ENCODE peak calls at places on chromosome 3, in six cellular contexts. T is dorsolateral prefrontal cortex; D is foreskin keratinocyte; R is CD8-positive, alpha-beta memory T cell; V is left ventricle myocardium inferior; Y is psoas muscle. K is an unnamed sample.

GRCh38 chr3:159482241-159483031 is 506.2 kb upstream of the IL12A start:
- DNase-seq in D (peak), V (no peak), Y (no peak), R (no peak), T (no peak), K (no peak)

GRCh38 chr3:60431599-60431958 is 819.7 kb downstream of the FHIT start:
- DNase-seq in V (no peak), T (no peak), Y (no peak), R (no peak), D (no peak), K (no peak)

GRCh38 chr3:12301513-12301912 is 12.6 kb downstream of the PPARG start:
- DNase-seq in Y (no peak), V (no peak), D (no peak), T (no peak), R (no peak), K (no peak)

GRCh38 chr3:72630614-72631344 is 217.5 kb downstream of the SHQ1 start:
- DNase-seq in R (no peak), Y (no peak), D (no peak), T (no peak), V (no peak), K (no peak)

GRCh38 chr3:190155752-190156151 is 35.1 kb upstream of the P3H2 start:
- DNase-seq in R (no peak), D (peak), V (no peak), T (no peak), Y (no peak), K (no peak)

GRCh38 chr3:133504736-133505135 is 68.8 kb upstream of the CDV3 start:
- DNase-seq in Y (no peak), D (no peak), V (no peak), R (no peak), T (no peak), K (no peak)

GRCh38 chr3:156151824-156152428 is 31.5 kb downstream of the KCNAB1 start:
- DNase-seq in V (peak), D (peak), T (peak), R (peak), Y (peak), K (peak)

GRCh38 chr3:121431717-121432517 is 113.9 kb downstream of the POLQ start:
- DNase-seq in T (no peak), V (no peak), Y (no peak), R (peak), D (peak), K (peak)

GRCh38 chr3:98877132-98877531 is 24.4 kb downstream of the DCBLD2 start:
- DNase-seq in V (no peak), Y (no peak), D (no peak), R (no peak), T (no peak), K (no peak)

GRCh38 chr3:150543531-150543930 is 2.8 kb downstream of the SERP1 start:
- DNase-seq in T (no peak), D (no peak), R (no peak), Y (no peak), V (no peak), K (no peak)

GRCh38 chr3:16508591-16508995 is 4.9 kb downstream of the RFTN1 start:
- DNase-seq in V (no peak), D (no peak), T (no peak), Y (no peak), R (no peak), K (no peak)

GRCh38 chr3:196774191-196774820 is 34.6 kb downstream of the PAK2 start:
- DNase-seq in T (no peak), V (no peak), R (no peak), Y (no peak), D (peak), K (no peak)

GRCh38 chr3:71050521-71051258 is 532.8 kb downstream of the FOXP1 start:
- DNase-seq in V (no peak), Y (no peak), D (no peak), T (no peak), R (peak), K (peak)

GRCh38 chr3:197599089-197599765 is 43.5 kb upstream of the BDH1 start:
- DNase-seq in Y (peak), T (peak), D (peak), V (peak), R (peak), K (peak)

GRCh38 chr3:106862067-106862466 is 515.2 kb upstream of the CCDC54 start:
- DNase-seq in T (no peak), Y (no peak), D (no peak), V (no peak), R (no peak), K (no peak)

GRCh38 chr3:146308682-146309081 is 57.8 kb upstream of the PLSCR4 start:
- DNase-seq in Y (no peak), V (no peak), T (no peak), R (no peak), D (peak), K (no peak)

GRCh38 chr3:71243230-71243629 is 340.3 kb downstream of the FOXP1 start:
- DNase-seq in T (no peak), V (no peak), Y (no peak), R (no peak), D (no peak), K (no peak)

GRCh38 chr3:134072881-134073582 is 43.3 kb upstream of the SLCO2A1 start:
- DNase-seq in V (no peak), R (no peak), T (no peak), D (no peak), Y (no peak), K (no peak)

GRCh38 chr3:39275052-39275451 is 4.8 kb downstream of the CX3CR1 start:
- DNase-seq in T (no peak), R (no peak), V (no peak), D (no peak), Y (no peak), K (no peak)

GRCh38 chr3:3110299-3110630 is at the start of gene IL5RA:
- DNase-seq in Y (no peak), D (no peak), T (no peak), V (no peak), R (peak), K (peak)
- H3K27ac ChIP-seq in Y (no peak), D (no peak), T (no peak), V (no peak), R (peak), K (peak)

DNA sequence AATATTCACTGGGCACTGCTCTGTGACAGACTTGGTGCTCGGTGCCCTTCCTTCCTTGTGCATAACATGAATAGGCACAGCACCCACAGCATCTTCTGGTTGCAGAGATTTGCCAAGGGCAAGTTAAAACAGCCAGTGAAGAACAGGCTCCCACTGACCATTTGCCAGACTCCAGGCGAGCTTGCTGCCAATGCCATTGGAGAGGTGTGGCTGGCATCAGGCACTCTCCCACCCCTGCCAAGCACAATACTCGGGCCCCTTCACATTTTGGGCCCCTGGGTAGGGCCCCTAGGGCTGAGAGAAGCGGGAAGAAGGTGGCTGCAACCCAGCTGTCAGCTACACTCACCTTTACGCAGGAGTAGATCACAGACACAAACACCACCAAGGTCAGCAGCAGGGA is 112.1 kb downstream of the SEC22A start:
- DNase-seq in R (no peak), T (no peak), Y (no peak), D (no peak), V (no peak), K (no peak)
- H3K27ac ChIP-seq in R (no peak), T (no peak), Y (no peak), D (no peak), V (peak), K (no peak)

GRCh38 chr3:101303836-101304235 is 16.5 kb downstream of the IMPG2 start:
- DNase-seq in D (peak), T (no peak), V (no peak), Y (no peak), R (no peak), K (no peak)
- H3K27ac ChIP-seq in D (peak), T (no peak), V (no peak), Y (no peak), R (no peak), K (no peak)

DNA sequence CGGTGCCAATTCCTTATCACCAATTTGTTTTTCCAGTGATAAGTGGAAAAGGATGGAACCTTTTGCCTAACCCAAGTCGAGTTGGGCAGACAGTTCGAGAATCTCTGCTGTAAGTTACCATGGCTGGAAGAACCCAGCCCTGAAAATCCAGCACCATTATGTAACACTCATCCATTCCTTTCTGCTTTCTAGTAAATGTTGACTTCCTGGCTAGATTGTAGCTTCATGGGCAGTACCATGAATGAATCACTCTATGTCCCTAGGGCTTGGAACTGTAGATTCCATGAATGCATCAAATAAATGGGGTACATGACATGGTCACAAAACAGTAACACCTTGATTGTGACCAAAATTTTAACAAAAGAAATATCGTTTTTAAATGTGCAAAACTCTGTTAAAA is 14.0 kb downstream of the CHCHD4 start:
- DNase-seq in D (peak), R (no peak), V (no peak), Y (no peak), T (no peak), K (no peak)
- H3K27ac ChIP-seq in D (no peak), R (no peak), V (no peak), Y (no peak), T (no peak), K (no peak)

GRCh38 chr3:178968996-178969700 is 102.5 kb downstream of the ZMAT3 start:
- DNase-seq in Y (no peak), V (no peak), T (no peak), R (no peak), D (no peak), K (no peak)

GRCh38 chr3:178971614-178972013 is 100.0 kb downstream of the ZMAT3 start:
- DNase-seq in R (no peak), V (no peak), T (no peak), D (peak), Y (no peak), K (no peak)

GRCh38 chr3:178964551-178964950 is 107.1 kb downstream of the ZMAT3 start:
- DNase-seq in D (no peak), R (no peak), T (no peak), Y (no peak), V (no peak), K (no peak)

GRCh38 chr3:178966299-178967183 is 105.1 kb downstream of the ZMAT3 start:
- DNase-seq in D (peak), V (peak), Y (no peak), R (no peak), T (no peak), K (peak)

GRCh38 chr3:178967184-178967532 is 104.5 kb downstream of the ZMAT3 start:
- DNase-seq in D (no peak), R (no peak), T (no peak), V (no peak), Y (no peak), K (no peak)
- H3K27ac ChIP-seq in D (no peak), R (no peak), T (peak), V (peak), Y (no peak), K (no peak)

GRCh38 chr3:47479826-47480160 is 4.1 kb upstream of the SCAP start:
- DNase-seq in Y (no peak), D (no peak), V (no peak), T (no peak), R (no peak), K (no peak)

GRCh38 chr3:47478022-47478421 is 2.3 kb upstream of the SCAP start:
- DNase-seq in Y (no peak), V (no peak), R (no peak), T (no peak), D (no peak), K (no peak)

GRCh38 chr3:47485812-47486211 is 10.1 kb upstream of the SCAP start:
- DNase-seq in D (no peak), V (no peak), R (no peak), T (no peak), Y (no peak), K (no peak)

GRCh38 chr3:47487265-47487664 is 11.5 kb upstream of the SCAP start:
- DNase-seq in R (no peak), T (no peak), D (no peak), V (no peak), Y (no peak), K (no peak)

GRCh38 chr3:47482411-47482810 is 6.7 kb upstream of the SCAP start:
- DNase-seq in V (no peak), D (no peak), Y (no peak), R (no peak), T (no peak), K (no peak)
- H3K27ac ChIP-seq in V (no peak), D (no peak), Y (no peak), R (peak), T (no peak), K (no peak)

DNA sequence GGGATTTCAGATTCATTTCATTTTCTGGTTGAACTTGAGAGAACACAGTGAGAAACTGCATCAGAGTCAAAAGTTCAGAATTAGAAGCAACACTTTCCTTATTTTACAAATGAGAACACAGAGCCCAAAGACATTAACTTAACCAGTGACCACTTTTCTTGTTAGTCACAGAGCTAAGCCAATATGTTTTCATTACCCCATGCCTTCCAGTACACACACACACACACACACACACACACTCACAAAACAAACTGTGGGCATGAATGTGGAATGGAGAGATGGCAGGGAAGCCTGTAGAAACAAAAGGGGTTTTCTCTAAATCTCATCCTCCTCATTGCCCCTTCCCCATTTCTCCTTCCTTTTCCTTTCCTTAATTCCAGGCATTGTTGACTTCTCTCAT is 267.4 kb upstream of the GADL1 start:
- DNase-seq in T (no peak), D (no peak), R (no peak), V (no peak), Y (no peak), K (no peak)
- H3K27ac ChIP-seq in T (no peak), D (no peak), R (no peak), V (no peak), Y (no peak), K (no peak)

GRCh38 chr3:65181397-65181871 is 493.6 kb upstream of the ADAMTS9 start:
- DNase-seq in D (no peak), T (no peak), Y (peak), R (no peak), V (no peak), K (no peak)
- H3K27ac ChIP-seq in D (no peak), T (no peak), Y (peak), R (no peak), V (peak), K (no peak)

GRCh38 chr3:138271189-138271794 is 58.4 kb downstream of the NME9 start:
- DNase-seq in R (no peak), T (no peak), D (no peak), V (no peak), Y (no peak), K (no peak)
- H3K27ac ChIP-seq in R (no peak), T (no peak), D (no peak), V (no peak), Y (no peak), K (no peak)

GRCh38 chr3:169432692-169433432 is 230.7 kb downstream of the MECOM start:
- DNase-seq in V (no peak), R (no peak), D (peak), T (no peak), Y (no peak), K (no peak)
- H3K27ac ChIP-seq in V (no peak), R (no peak), D (no peak), T (no peak), Y (no peak), K (no peak)